ENCODE peak calls at places on chromosomes 5 and 9, in seven cellular contexts. One of them, this sample, is unnamed.

GRCh38 chr5:146027746-146028145 is 77.6 kb downstream of the PLAC8L1 start:
- DNase-seq in A549: peak; percentile 62
- DNase-seq in CD8-positive, alpha-beta T cell: no peak
- DNase-seq in breast epithelium: no peak
- DNase-seq in psoas muscle: no peak
- DNase-seq in OCI-LY7: no peak
- DNase-seq in mammary epithelial cell: peak; percentile 91
- DNase-seq in this sample: no peak

GRCh38 chr5:109695005-109695926 is 5.5 kb downstream of the MAN2A1 start:
- DNase-seq in A549: no peak
- DNase-seq in CD8-positive, alpha-beta T cell: no peak
- DNase-seq in breast epithelium: no peak
- DNase-seq in psoas muscle: no peak
- DNase-seq in OCI-LY7: peak; percentile 25
- DNase-seq in mammary epithelial cell: no peak
- DNase-seq in this sample: peak; percentile 78

GRCh38 chr9:132997591-132997990 is 19.1 kb downstream of the GFI1B start:
- DNase-seq in A549: no peak
- DNase-seq in CD8-positive, alpha-beta T cell: no peak
- DNase-seq in breast epithelium: no peak
- DNase-seq in psoas muscle: no peak
- DNase-seq in OCI-LY7: no peak
- DNase-seq in mammary epithelial cell: no peak
- DNase-seq in this sample: no peak

GRCh38 chr5:135821802-135822201 is 12.7 kb upstream of the SLC25A48 start:
- DNase-seq in A549: no peak
- DNase-seq in CD8-positive, alpha-beta T cell: no peak
- DNase-seq in breast epithelium: no peak
- DNase-seq in psoas muscle: no peak
- DNase-seq in OCI-LY7: peak; percentile 48
- DNase-seq in mammary epithelial cell: no peak
- DNase-seq in this sample: no peak

GRCh38 chr9:88777498-88778312 is 213.6 kb upstream of the S1PR3 start:
- DNase-seq in A549: no peak
- DNase-seq in CD8-positive, alpha-beta T cell: no peak
- DNase-seq in breast epithelium: no peak
- DNase-seq in psoas muscle: peak; percentile 67
- DNase-seq in OCI-LY7: peak; percentile 55
- DNase-seq in mammary epithelial cell: no peak
- DNase-seq in this sample: peak; percentile 19

GRCh38 chr5:140000332-140000731 is 42.8 kb downstream of the NRG2 start:
- DNase-seq in A549: no peak
- DNase-seq in CD8-positive, alpha-beta T cell: no peak
- DNase-seq in breast epithelium: no peak
- DNase-seq in psoas muscle: peak; percentile 60
- DNase-seq in OCI-LY7: no peak
- DNase-seq in mammary epithelial cell: no peak
- DNase-seq in this sample: no peak

GRCh38 chr5:67350600-67351315 is 154.2 kb upstream of the CD180 start:
- DNase-seq in A549: no peak
- DNase-seq in CD8-positive, alpha-beta T cell: peak; percentile 57
- DNase-seq in breast epithelium: no peak
- DNase-seq in psoas muscle: peak; percentile 48
- DNase-seq in OCI-LY7: no peak
- DNase-seq in mammary epithelial cell: no peak
- DNase-seq in this sample: no peak

GRCh38 chr5:39024884-39025283 is 49.3 kb downstream of the RICTOR start:
- DNase-seq in A549: no peak
- DNase-seq in CD8-positive, alpha-beta T cell: no peak
- DNase-seq in breast epithelium: no peak
- DNase-seq in psoas muscle: no peak
- DNase-seq in OCI-LY7: no peak
- DNase-seq in mammary epithelial cell: peak; percentile 56
- DNase-seq in this sample: no peak

GRCh38 chr9:129111762-129112151 is 542 bp downstream of the PTPA start:
- DNase-seq in A549: peak; percentile 36
- DNase-seq in CD8-positive, alpha-beta T cell: peak; percentile 52
- DNase-seq in breast epithelium: no peak
- DNase-seq in psoas muscle: peak; percentile 72
- DNase-seq in OCI-LY7: peak; percentile 59
- DNase-seq in mammary epithelial cell: peak; percentile 25
- DNase-seq in this sample: peak; percentile 69

GRCh38 chr5:114053377-114053776 is 308.5 kb upstream of the KCNN2 start:
- DNase-seq in A549: no peak
- DNase-seq in CD8-positive, alpha-beta T cell: no peak
- DNase-seq in breast epithelium: no peak
- DNase-seq in psoas muscle: no peak
- DNase-seq in OCI-LY7: no peak
- DNase-seq in mammary epithelial cell: no peak
- DNase-seq in this sample: no peak

GRCh38 chr5:114055810-114056476 is 305.9 kb upstream of the KCNN2 start:
- DNase-seq in A549: no peak
- DNase-seq in CD8-positive, alpha-beta T cell: no peak
- DNase-seq in breast epithelium: no peak
- DNase-seq in psoas muscle: peak; percentile 57
- DNase-seq in OCI-LY7: no peak
- DNase-seq in mammary epithelial cell: no peak
- DNase-seq in this sample: no peak

GRCh38 chr5:114050087-114050486 is 311.8 kb upstream of the KCNN2 start:
- DNase-seq in A549: no peak
- DNase-seq in CD8-positive, alpha-beta T cell: no peak
- DNase-seq in breast epithelium: no peak
- DNase-seq in psoas muscle: no peak
- DNase-seq in OCI-LY7: no peak
- DNase-seq in mammary epithelial cell: no peak
- DNase-seq in this sample: no peak

GRCh38 chr5:114055318-114055788 is 306.5 kb upstream of the KCNN2 start:
- DNase-seq in A549: peak; percentile 1
- DNase-seq in CD8-positive, alpha-beta T cell: no peak
- DNase-seq in breast epithelium: no peak
- DNase-seq in psoas muscle: peak; percentile 81
- DNase-seq in OCI-LY7: no peak
- DNase-seq in mammary epithelial cell: no peak
- DNase-seq in this sample: no peak
- H3K4me3 ChIP-seq in A549: peak overlapping the region; percentile 23
- H3K4me3 ChIP-seq in CD8-positive, alpha-beta T cell: no peak overlapping the region
- H3K4me3 ChIP-seq in breast epithelium: peak overlapping the region; percentile 41
- H3K4me3 ChIP-seq in psoas muscle: peak overlapping the region; percentile 80
- H3K4me3 ChIP-seq in OCI-LY7: no peak overlapping the region
- H3K4me3 ChIP-seq in mammary epithelial cell: no peak overlapping the region
- H3K4me3 ChIP-seq in this sample: no peak overlapping the region

DNA sequence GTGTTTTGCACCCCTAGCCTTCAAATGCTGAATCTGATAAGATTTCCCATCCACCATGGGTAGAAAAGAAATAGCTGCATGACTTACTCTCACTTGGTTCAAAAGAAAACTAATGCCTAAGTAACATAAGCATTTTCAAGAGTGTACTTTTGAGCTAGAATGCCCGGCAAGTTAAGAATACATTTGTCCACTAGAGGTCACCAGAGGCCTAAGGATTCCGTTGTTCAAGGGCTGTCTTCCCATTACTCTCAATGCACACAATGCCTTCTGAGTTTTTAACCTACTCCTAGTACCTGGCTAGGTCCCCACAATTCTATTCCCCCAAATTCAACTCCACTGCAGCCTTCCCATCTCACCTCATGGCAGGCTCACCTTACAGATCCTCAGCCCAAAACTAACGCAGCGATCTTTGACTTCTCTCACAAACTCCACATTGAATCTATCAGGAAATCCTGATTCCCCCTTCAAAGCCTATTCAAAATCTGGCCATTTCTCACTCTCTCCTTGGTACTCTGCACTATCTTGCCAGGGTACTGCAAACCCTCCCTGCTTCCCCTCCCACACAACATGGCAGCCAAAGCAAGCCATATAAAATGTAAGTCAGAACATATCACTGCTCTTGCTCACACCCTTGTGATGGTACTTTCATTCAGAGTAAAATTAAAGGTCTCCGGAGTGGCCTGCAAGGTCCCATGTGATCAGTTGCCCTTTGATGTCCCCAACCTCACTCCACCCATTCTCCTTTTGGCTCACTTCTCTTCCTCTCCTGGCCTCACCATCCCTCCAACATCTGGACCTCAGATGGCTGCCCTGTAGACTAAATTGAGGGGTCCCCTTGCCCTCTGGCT is 13.4 kb downstream of the OXCT1 start:
- DNase-seq in A549: peak; percentile 69
- DNase-seq in CD8-positive, alpha-beta T cell: peak; percentile 65
- DNase-seq in breast epithelium: no peak
- DNase-seq in psoas muscle: no peak
- DNase-seq in OCI-LY7: peak; percentile 77
- DNase-seq in mammary epithelial cell: peak; percentile 47
- DNase-seq in this sample: peak; percentile 80
- TF ChIP-seq CTCF in A549: peak; percentile 86
- TF ChIP-seq CTCF in CD8-positive, alpha-beta T cell: peak; percentile 72
- TF ChIP-seq CTCF in breast epithelium: peak; percentile 67
- TF ChIP-seq CTCF in psoas muscle: peak; percentile 85
- TF ChIP-seq CTCF in OCI-LY7: peak; percentile 92
- TF ChIP-seq CTCF in mammary epithelial cell: peak; percentile 78
- TF ChIP-seq CTCF in this sample: peak; percentile 72

DNA sequence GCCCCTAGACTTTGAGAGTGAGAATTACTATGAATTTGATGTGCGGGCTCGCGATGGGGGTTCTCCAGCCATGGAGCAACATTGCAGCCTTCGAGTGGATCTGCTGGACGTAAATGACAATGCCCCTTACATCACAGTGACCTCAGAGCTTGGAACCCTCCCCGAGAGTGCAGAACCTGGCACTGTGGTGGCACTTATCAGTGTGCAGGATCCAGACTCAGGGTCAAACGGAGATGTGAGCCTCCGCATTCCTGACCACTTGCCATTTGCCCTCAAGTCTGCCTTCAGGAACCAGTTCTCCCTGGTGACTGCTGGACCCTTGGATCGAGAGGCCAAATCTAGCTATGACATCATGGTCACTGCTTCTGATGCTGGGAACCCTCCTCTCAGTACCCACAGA is 1.3 kb downstream of the PCDHGC4 start:
- DNase-seq in A549: no peak
- DNase-seq in CD8-positive, alpha-beta T cell: no peak
- DNase-seq in breast epithelium: no peak
- DNase-seq in psoas muscle: no peak
- DNase-seq in OCI-LY7: no peak
- DNase-seq in mammary epithelial cell: no peak
- DNase-seq in this sample: no peak
- H3K4me3 ChIP-seq in A549: no peak overlapping the region
- H3K4me3 ChIP-seq in CD8-positive, alpha-beta T cell: no peak overlapping the region
- H3K4me3 ChIP-seq in breast epithelium: no peak overlapping the region
- H3K4me3 ChIP-seq in psoas muscle: no peak overlapping the region
- H3K4me3 ChIP-seq in OCI-LY7: no peak overlapping the region
- H3K4me3 ChIP-seq in mammary epithelial cell: no peak overlapping the region
- H3K4me3 ChIP-seq in this sample: no peak overlapping the region

GRCh38 chr5:83608122-83608521 is 112.5 kb downstream of the HAPLN1 start:
- DNase-seq in A549: peak; percentile 52
- DNase-seq in CD8-positive, alpha-beta T cell: no peak
- DNase-seq in breast epithelium: no peak
- DNase-seq in psoas muscle: no peak
- DNase-seq in OCI-LY7: peak; percentile 23
- DNase-seq in mammary epithelial cell: peak; percentile 21
- DNase-seq in this sample: peak; percentile 48
- TF ChIP-seq CTCF in A549: peak; percentile 34
- TF ChIP-seq CTCF in CD8-positive, alpha-beta T cell: no peak
- TF ChIP-seq CTCF in breast epithelium: peak; percentile 11
- TF ChIP-seq CTCF in psoas muscle: no peak
- TF ChIP-seq CTCF in OCI-LY7: peak; percentile 66
- TF ChIP-seq CTCF in mammary epithelial cell: peak; percentile 54
- TF ChIP-seq CTCF in this sample: peak; percentile 49

GRCh38 chr9:76441551-76442322 is 17.2 kb upstream of the GCNT1 start:
- DNase-seq in A549: no peak
- DNase-seq in CD8-positive, alpha-beta T cell: no peak
- DNase-seq in breast epithelium: no peak
- DNase-seq in psoas muscle: no peak
- DNase-seq in OCI-LY7: no peak
- DNase-seq in mammary epithelial cell: peak; percentile 40
- DNase-seq in this sample: peak; percentile 77

GRCh38 chr9:76443887-76444286 is 15.1 kb upstream of the GCNT1 start:
- DNase-seq in A549: no peak
- DNase-seq in CD8-positive, alpha-beta T cell: no peak
- DNase-seq in breast epithelium: no peak
- DNase-seq in psoas muscle: no peak
- DNase-seq in OCI-LY7: no peak
- DNase-seq in mammary epithelial cell: no peak
- DNase-seq in this sample: no peak

GRCh38 chr9:76433851-76434250 is 25.1 kb upstream of the GCNT1 start:
- DNase-seq in A549: no peak
- DNase-seq in CD8-positive, alpha-beta T cell: no peak
- DNase-seq in breast epithelium: no peak
- DNase-seq in psoas muscle: no peak
- DNase-seq in OCI-LY7: no peak
- DNase-seq in mammary epithelial cell: peak; percentile 46
- DNase-seq in this sample: no peak

GRCh38 chr9:76444530-76444929 is 14.5 kb upstream of the GCNT1 start:
- DNase-seq in A549: no peak
- DNase-seq in CD8-positive, alpha-beta T cell: no peak
- DNase-seq in breast epithelium: no peak
- DNase-seq in psoas muscle: no peak
- DNase-seq in OCI-LY7: no peak
- DNase-seq in mammary epithelial cell: no peak
- DNase-seq in this sample: no peak

DNA sequence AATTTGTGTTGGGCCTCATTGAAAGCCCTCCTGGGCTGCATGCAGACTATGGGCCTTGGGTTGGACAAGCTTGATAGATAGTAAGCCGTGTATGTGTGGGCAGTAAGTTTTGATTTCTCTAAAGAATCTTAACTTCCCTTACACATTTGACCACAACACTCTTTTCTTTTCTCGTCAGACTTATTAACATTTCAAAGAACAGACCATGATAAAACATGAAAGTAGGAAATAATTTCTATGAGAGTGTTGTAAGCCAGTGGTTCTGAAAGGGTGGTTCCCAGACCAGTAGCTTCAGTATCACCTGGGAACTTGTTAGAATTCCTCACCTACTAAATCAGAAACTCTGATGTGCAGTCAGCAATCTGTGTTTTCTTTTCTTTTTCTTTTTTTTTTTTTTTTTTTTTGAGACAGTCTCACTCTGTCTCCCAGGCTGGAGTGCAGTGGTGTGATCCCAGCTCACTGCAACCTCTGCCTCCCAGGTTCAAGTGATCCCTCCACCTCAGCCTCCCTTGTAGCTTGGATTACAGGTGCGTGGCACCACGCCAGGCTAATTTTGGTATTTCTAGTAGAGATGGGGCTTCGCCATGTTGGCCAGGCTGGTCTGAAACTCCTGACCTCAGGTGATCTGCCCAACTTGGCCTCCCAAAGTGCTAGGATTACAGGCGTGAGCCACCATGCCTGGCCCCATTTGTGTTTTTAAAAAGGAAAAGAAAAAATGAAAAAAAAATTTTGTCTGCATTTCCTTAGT is 20.0 kb upstream of the GCNT1 start:
- DNase-seq in A549: no peak
- DNase-seq in CD8-positive, alpha-beta T cell: no peak
- DNase-seq in breast epithelium: no peak
- DNase-seq in psoas muscle: no peak
- DNase-seq in OCI-LY7: no peak
- DNase-seq in mammary epithelial cell: no peak
- DNase-seq in this sample: peak; percentile 84
- H3K4me3 ChIP-seq in A549: no peak overlapping the region
- H3K4me3 ChIP-seq in CD8-positive, alpha-beta T cell: no peak overlapping the region
- H3K4me3 ChIP-seq in breast epithelium: no peak overlapping the region
- H3K4me3 ChIP-seq in psoas muscle: no peak overlapping the region
- H3K4me3 ChIP-seq in OCI-LY7: no peak overlapping the region
- H3K4me3 ChIP-seq in mammary epithelial cell: no peak overlapping the region
- H3K4me3 ChIP-seq in this sample: no peak overlapping the region

GRCh38 chr9:70789086-70789485 is 332.3 kb downstream of the TRPM3 start:
- DNase-seq in A549: no peak
- DNase-seq in CD8-positive, alpha-beta T cell: no peak
- DNase-seq in breast epithelium: no peak
- DNase-seq in psoas muscle: no peak
- DNase-seq in OCI-LY7: no peak
- DNase-seq in mammary epithelial cell: no peak
- DNase-seq in this sample: no peak
- TF ChIP-seq CTCF in A549: no peak
- TF ChIP-seq CTCF in CD8-positive, alpha-beta T cell: no peak
- TF ChIP-seq CTCF in breast epithelium: no peak
- TF ChIP-seq CTCF in psoas muscle: no peak
- TF ChIP-seq CTCF in OCI-LY7: no peak
- TF ChIP-seq CTCF in mammary epithelial cell: no peak
- TF ChIP-seq CTCF in this sample: no peak